ENCODE peak calls at places on chromosome 3, in ten cellular contexts. L, V, W, J, B, F, C, Z, N and P are unnamed samples.

GRCh38 chr3:122555275-122556071 is 8.6 kb downstream of the PARP9 start:
- DNase-seq in L (no peak), V (no peak), W (peak), J (no peak), B (no peak), F (no peak), C (no peak), Z (no peak), N (no peak), P (no peak)

GRCh38 chr3:279325-279724 is 82.8 kb downstream of the CHL1 start:
- DNase-seq in L (no peak), V (no peak), W (no peak), J (no peak), B (no peak), F (no peak), C (no peak), Z (no peak), N (no peak), P (no peak)

GRCh38 chr3:99710094-99710493 is 71.7 kb downstream of the COL8A1 start:
- DNase-seq in L (no peak), V (no peak), W (no peak), J (no peak), B (no peak), F (no peak), C (no peak), Z (no peak), N (no peak), P (no peak)

GRCh38 chr3:106820726-106821362 is 556.4 kb upstream of the CCDC54 start:
- DNase-seq in L (no peak), V (no peak), W (no peak), J (no peak), B (no peak), F (no peak), C (no peak), Z (no peak), N (no peak), P (no peak)

GRCh38 chr3:160450846-160451245 is 1.3 kb upstream of the TRIM59 start:
- DNase-seq in L (no peak), V (no peak), W (no peak), J (no peak), B (no peak), F (no peak), C (no peak), Z (no peak), N (no peak), P (no peak)

GRCh38 chr3:81435050-81435449 is 326.4 kb downstream of the GBE1 start:
- DNase-seq in L (no peak), V (no peak), W (no peak), J (no peak), B (no peak), F (no peak), C (no peak), Z (no peak), N (no peak), P (no peak)

GRCh38 chr3:124887177-124887995 is at the start of gene ITGB5:
- DNase-seq in L (no peak), V (no peak), W (peak), J (peak), B (no peak), F (peak), C (peak), Z (peak), N (peak), P (peak)

GRCh38 chr3:66195347-66195783 is 25.4 kb upstream of the SLC25A26 start:
- DNase-seq in L (no peak), V (no peak), W (peak), J (peak), B (no peak), F (no peak), C (peak), Z (peak), N (no peak), P (peak)

GRCh38 chr3:66165679-66166078 is 55.1 kb upstream of the SLC25A26 start:
- DNase-seq in L (no peak), V (no peak), W (no peak), J (peak), B (no peak), F (no peak), C (no peak), Z (no peak), N (no peak), P (peak)

GRCh38 chr3:197364410-197365071 is 66.1 kb upstream of the DLG1 start:
- DNase-seq in L (no peak), V (no peak), W (no peak), J (no peak), B (no peak), F (no peak), C (no peak), Z (peak), N (no peak), P (peak)